ENCODE peak calls at places on chromosomes 13 and 19, in six cellular contexts. X is cardiac muscle cell; P is CD8-positive, alpha-beta memory T cell; T is astrocyte; Y is mucosa of descending colon; O is IMR-90. D is an unnamed sample. For H3K36me3, the result is how much of the 10 kb centered on the place peaks cover.

GRCh38 chr19:42032428-42032827 is 37.6 kb downstream of the GRIK5 start:
- DNase-seq in P (no peak), X (no peak), O (no peak), T (no peak), Y (no peak), D (no peak)

GRCh38 chr13:50323440-50324070 is 308.3 kb downstream of the KCNRG start:
- DNase-seq in T (peak), Y (no peak), P (no peak), O (peak), X (no peak), D (no peak)

GRCh38 chr19:3968556-3969434 is 2.1 kb downstream of the DAPK3 start:
- DNase-seq in O (peak), X (peak), Y (peak), T (peak), P (no peak), D (no peak)

GRCh38 chr19:36526581-36526980 is 1.5 kb downstream of the ZNF260 start:
- DNase-seq in P (no peak), Y (no peak), O (no peak), X (no peak), T (no peak), D (no peak)

GRCh38 chr13:23899555-23899954 is 2.3 kb upstream of the C1QTNF9B start:
- DNase-seq in P (no peak), Y (no peak), T (peak), O (peak), X (peak), D (peak)

GRCh38 chr13:52345048-52345447 is 60.9 kb downstream of the THSD1 start:
- DNase-seq in X (no peak), O (peak), P (no peak), Y (no peak), T (peak), D (no peak)

GRCh38 chr19:55699221-55699620 is 24.2 kb downstream of the EPN1 start:
- DNase-seq in X (no peak), Y (no peak), O (no peak), P (no peak), T (no peak), D (no peak)

GRCh38 chr13:24618219-24618955 is 61.8 kb upstream of the ATP12A start:
- DNase-seq in Y (no peak), T (no peak), P (peak), O (no peak), X (no peak), D (peak)

GRCh38 chr13:29515372-29515771 is 80.1 kb downstream of the SLC7A1 start:
- DNase-seq in T (no peak), P (no peak), Y (no peak), O (no peak), X (no peak), D (no peak)

GRCh38 chr13:31377946-31378345 is 178.2 kb downstream of the B3GLCT start:
- DNase-seq in T (no peak), X (no peak), Y (no peak), P (no peak), O (no peak), D (no peak)

GRCh38 chr13:51525567-51526165 is 58.6 kb upstream of the WDFY2 start:
- DNase-seq in P (no peak), Y (no peak), X (no peak), T (no peak), O (peak), D (no peak)

GRCh38 chr19:13104848-13105646 is 2.4 kb upstream of the LYL1 start:
- DNase-seq in X (no peak), P (no peak), O (no peak), T (no peak), Y (peak), D (no peak)

GRCh38 chr13:27233964-27234363 is 17.4 kb upstream of the RPL21 start:
- DNase-seq in T (no peak), X (no peak), Y (no peak), O (no peak), P (no peak), D (no peak)

GRCh38 chr13:42378383-42378780 is 106.4 kb downstream of the AKAP11 start:
- DNase-seq in O (no peak), X (no peak), T (no peak), P (no peak), Y (no peak), D (no peak)

GRCh38 chr19:7976461-7976860 is 29.0 kb downstream of the ELAVL1 start:
- DNase-seq in O (no peak), T (no peak), P (no peak), Y (no peak), X (no peak), D (no peak)
- H3K36me3 ChIP-seq in O (half or more), T (under half), P (under half), Y (under half), X (under half), D (half or more)

GRCh38 chr19:14565765-14566711 is 5.8 kb downstream of the NDUFB7 start:
- DNase-seq in O (no peak), Y (no peak), T (no peak), X (no peak), P (no peak), D (no peak)
- H3K36me3 ChIP-seq in O (under half), Y (under half), T (under half), X (under half), P (under half), D (under half)

DNA sequence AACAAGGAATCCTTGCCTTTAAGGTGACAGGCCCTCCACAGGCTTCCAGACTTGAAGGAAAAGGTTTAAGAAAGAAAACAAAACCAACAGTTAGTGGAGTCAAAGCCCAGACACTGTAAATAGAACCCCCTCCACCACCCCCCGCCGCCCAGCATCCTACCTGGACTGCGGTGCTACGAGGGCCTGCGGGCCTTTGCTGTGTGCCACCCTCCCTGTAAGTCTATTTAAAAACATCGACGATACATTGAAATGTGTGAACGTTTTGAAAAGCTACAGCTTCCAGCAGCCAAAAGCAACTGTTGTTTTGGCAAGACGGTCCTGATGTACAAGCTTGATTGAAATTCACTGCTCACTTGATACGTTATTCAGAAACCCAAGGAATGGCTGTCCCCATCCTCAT is 6.2 kb upstream of the GARIN5A start:
- DNase-seq in P (no peak), X (no peak), O (no peak), Y (no peak), T (no peak), D (no peak)
- H3K36me3 ChIP-seq in P (under half), X (under half), O (under half), Y (under half), T (under half), D (under half)

GRCh38 chr19:10146142-10146541 is 26.4 kb upstream of the EIF3G start:
- DNase-seq in Y (no peak), P (no peak), X (no peak), O (no peak), T (no peak), D (no peak)

GRCh38 chr19:10155834-10156233 is 36.1 kb upstream of the EIF3G start:
- DNase-seq in Y (no peak), T (no peak), X (no peak), O (peak), P (no peak), D (no peak)

GRCh38 chr19:10151521-10151920 is 31.8 kb upstream of the EIF3G start:
- DNase-seq in T (no peak), P (no peak), X (no peak), O (no peak), Y (no peak), D (no peak)

GRCh38 chr19:10149427-10149826 is 29.7 kb upstream of the EIF3G start:
- DNase-seq in P (no peak), X (no peak), Y (no peak), O (no peak), T (no peak), D (no peak)

DNA sequence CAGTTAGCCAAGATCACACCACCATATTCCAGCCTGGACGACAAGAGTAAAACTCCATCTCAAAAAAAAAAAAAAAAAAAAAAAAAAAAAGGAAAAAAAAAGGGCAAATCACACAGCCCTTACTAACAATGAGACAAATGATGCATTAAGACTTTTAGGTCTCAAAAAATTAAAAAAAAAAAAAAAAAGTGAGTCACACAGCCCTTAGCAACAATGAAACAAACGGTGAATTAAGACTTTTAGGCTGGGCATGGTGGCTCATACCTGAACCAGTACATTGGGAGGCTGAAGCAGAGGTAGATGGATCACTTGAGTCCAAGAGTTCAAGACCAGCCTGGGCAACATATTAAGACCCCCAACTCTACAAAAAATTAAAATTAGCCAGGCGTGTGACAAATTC is 32.4 kb upstream of the EIF3G start:
- DNase-seq in Y (no peak), T (no peak), P (no peak), O (no peak), X (no peak), D (no peak)
- H3K36me3 ChIP-seq in Y (under half), T (half or more), P (half or more), O (half or more), X (under half), D (half or more)

DNA sequence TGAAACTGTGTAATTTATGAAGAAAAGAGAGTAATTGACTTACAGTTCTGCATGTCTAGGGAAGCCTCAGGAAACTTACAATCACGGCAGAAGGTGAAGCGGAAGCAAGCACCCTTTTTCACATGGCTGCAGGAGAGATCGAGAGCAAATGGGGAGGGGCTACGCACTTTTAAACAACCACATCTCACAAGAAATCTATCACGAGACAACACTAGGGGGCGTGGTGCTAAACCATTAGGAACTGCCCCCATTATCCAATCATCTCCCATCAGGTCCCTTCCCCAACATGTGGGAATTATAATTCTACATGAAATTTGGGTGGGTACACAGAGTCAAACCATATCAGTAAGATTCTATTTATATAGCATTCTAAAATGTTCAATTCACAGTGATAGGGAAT is 114.8 kb upstream of the TRPC4 start:
- DNase-seq in X (no peak), O (no peak), T (no peak), Y (no peak), P (no peak), D (no peak)
- H3K36me3 ChIP-seq in X (under half), O (under half), T (under half), Y (under half), P (under half), D (under half)

DNA sequence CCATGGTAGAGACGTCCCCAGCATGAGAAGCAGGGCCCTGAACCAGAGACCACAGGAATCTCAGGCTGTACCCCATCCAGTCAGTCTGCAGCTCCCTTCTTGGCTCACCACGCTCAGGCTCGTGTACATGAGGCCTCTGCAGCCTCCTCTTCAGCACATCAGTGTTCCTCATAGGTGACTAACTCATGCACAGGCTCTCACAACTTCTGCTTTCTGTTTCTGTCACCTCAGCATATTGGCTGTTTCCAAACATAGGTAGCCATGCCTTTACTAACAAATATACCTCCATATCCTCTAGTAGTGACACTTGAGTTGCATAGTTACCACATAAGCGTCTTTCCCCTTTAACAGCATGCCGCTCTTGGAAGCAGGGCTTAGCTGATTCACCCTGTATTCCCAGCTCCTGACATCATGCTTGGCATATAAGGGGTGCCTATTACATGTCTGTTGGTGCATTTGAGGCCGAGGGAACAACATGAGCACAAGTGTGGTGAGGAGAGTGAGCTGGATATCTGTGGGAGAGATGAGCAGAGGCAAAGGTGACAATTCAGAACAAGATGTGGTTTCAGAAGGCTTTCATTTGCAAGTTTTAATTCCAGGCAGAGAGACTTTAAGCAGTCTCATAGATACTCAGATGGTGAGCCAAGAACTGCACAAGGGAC is 16.7 kb downstream of the ZNF473 start:
- DNase-seq in O (no peak), X (no peak), P (no peak), Y (no peak), T (no peak), D (no peak)
- H3K36me3 ChIP-seq in O (half or more), X (under half), P (half or more), Y (under half), T (half or more), D (half or more)

DNA sequence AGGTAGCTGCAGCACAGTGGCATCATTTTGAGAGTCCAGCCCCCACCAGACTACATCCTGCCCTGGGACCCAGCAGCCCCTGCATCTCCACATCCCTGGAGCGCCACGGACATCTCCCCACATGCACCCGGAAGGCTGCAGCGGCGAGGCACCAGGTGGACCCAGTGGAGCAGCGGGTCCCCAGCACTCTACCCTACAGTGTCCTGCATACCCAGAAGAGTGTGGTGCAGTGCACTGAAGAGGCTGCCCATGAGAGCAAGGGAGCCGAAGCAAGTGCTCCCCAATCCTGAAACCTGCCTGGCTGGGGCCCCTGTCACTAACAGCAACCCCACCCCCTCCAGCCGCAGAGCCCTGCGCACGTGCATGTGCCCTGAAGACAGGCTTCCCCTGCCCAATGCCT is 21.3 kb upstream of the SLC7A9 start:
- DNase-seq in Y (no peak), P (no peak), O (no peak), T (no peak), X (no peak), D (no peak)
- H3K36me3 ChIP-seq in Y (under half), P (under half), O (under half), T (under half), X (under half), D (under half)

DNA sequence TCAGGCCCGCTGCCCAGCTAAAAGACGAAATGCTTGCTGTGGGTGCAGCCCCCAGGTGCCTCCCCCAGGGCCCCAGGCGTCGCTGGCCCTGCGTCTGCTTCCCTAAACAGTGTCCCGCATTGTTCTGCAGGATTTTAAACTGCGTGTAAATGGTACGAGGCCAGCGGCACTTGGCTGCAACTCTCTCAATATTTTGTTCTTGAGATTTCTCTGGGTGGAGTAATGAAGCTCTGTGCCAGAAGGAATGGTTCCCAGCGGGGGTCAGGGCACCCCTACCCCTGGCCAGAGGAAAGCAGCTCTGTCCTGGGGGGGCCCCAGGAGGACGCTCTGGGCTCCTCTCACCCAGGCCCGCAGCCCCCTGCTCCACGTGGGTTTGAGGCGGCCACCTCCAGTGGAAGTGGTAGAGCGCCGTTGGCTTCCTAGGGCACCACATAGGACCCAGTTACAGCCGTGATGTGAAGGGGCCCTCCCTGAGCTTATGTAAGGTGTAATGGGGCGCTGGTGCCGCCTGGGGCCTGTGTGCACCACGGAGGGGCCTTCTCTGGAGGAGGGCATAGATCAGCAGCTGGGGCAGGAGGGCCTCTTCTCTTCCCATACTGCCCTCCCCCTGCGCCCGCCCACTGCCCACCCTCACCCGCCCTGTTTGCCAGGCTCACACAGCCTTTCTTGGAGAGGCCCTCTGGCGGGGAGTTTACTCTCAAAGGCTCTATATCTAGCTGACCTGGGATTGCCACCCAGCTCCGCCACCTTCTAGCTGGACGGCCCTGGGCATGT is 19.8 kb downstream of the PAK4 start:
- DNase-seq in X (no peak), T (no peak), P (no peak), Y (no peak), O (no peak), D (no peak)
- H3K36me3 ChIP-seq in X (under half), T (under half), P (under half), Y (under half), O (under half), D (under half)